ENCODE peak calls at places on chromosomes 1 and 21, in nine cellular contexts. W, Q, J, C, K, G, O, P and E are unnamed samples.

GRCh38 chr1:91120421-91120820 is 98.6 kb upstream of the ZNF644 start:
- DNase-seq in W (no peak), Q (no peak), J (no peak), C (no peak), K (no peak), G (peak; percentile 37), O (no peak), P (no peak), E (no peak)

GRCh38 chr1:238252033-238252802 is 361.5 kb upstream of the ZP4 start:
- DNase-seq in W (peak; percentile 43), Q (peak; percentile 58), J (peak; percentile 78), C (peak; percentile 28), K (peak; percentile 34), G (peak; percentile 40), O (no peak), P (peak; percentile 33), E (peak; percentile 59)

GRCh38 chr1:89260575-89261275 is 11.9 kb downstream of the GBP5 start:
- DNase-seq in W (no peak), Q (no peak), J (peak; percentile 40), C (peak; percentile 23), K (no peak), G (no peak), O (no peak), P (no peak), E (no peak)

GRCh38 chr1:229155472-229155871 is 115.4 kb upstream of the RAB4A start:
- DNase-seq in W (no peak), Q (no peak), J (no peak), C (no peak), K (no peak), G (no peak), O (no peak), P (no peak), E (peak; percentile 23)

GRCh38 chr1:228955691-228956090 is 220.4 kb downstream of the RHOU start:
- DNase-seq in W (no peak), Q (no peak), J (peak; percentile 72), C (peak; percentile 93), K (no peak), G (no peak), O (no peak), P (peak; percentile 70), E (no peak)

GRCh38 chr1:234600418-234601216 is 9.4 kb downstream of the IRF2BP2 start:
- DNase-seq in W (peak; percentile 73), Q (peak; percentile 35), J (peak; percentile 82), C (peak; percentile 74), K (peak; percentile 56), G (no peak), O (no peak), P (no peak), E (no peak)

GRCh38 chr1:151828931-151829330 is 2.7 kb downstream of the RORC start:
- DNase-seq in W (peak; percentile 57), Q (peak; percentile 69), J (peak; percentile 93), C (peak; percentile 84), K (no peak), G (no peak), O (no peak), P (peak; percentile 11), E (peak; percentile 88)

GRCh38 chr21:35438643-35439404 is 389.7 kb upstream of the RUNX1 start:
- DNase-seq in W (peak; percentile 44), Q (peak; percentile 55), J (no peak), C (peak; percentile 39), K (no peak), G (no peak), O (no peak), P (peak; percentile 11), E (no peak)

GRCh38 chr1:34013958-34014737 is 150.3 kb downstream of the HMGB4 start:
- DNase-seq in W (peak; percentile 22), Q (no peak), J (peak; percentile 58), C (peak; percentile 6), K (no peak), G (peak; percentile 34), O (peak; percentile 70), P (no peak), E (peak; percentile 48)

GRCh38 chr1:19324665-19324990 is 12.5 kb downstream of the SLC66A1 start:
- DNase-seq in W (no peak), Q (no peak), J (no peak), C (no peak), K (no peak), G (no peak), O (no peak), P (no peak), E (no peak)

GRCh38 chr1:220991959-220992704 is 112.9 kb downstream of the HLX start:
- DNase-seq in W (no peak), Q (no peak), J (peak; percentile 28), C (peak; percentile 35), K (peak; percentile 17), G (no peak), O (no peak), P (peak; percentile 21), E (no peak)

GRCh38 chr1:14598007-14598497 is 433 bp upstream of the KAZN start:
- DNase-seq in W (no peak), Q (no peak), J (no peak), C (no peak), K (no peak), G (no peak), O (no peak), P (no peak), E (no peak)

GRCh38 chr1:172466795-172467407 is 23.0 kb upstream of the PIGC start:
- DNase-seq in W (no peak), Q (peak; percentile 74), J (no peak), C (no peak), K (no peak), G (no peak), O (no peak), P (no peak), E (no peak)

GRCh38 chr1:235050911-235051360 is 77.7 kb downstream of the TOMM20 start:
- DNase-seq in W (no peak), Q (no peak), J (no peak), C (peak; percentile 84), K (no peak), G (no peak), O (peak; percentile 48), P (peak; percentile 84), E (no peak)

GRCh38 chr1:192952646-192953045 is 106.5 kb downstream of the UCHL5 start:
- DNase-seq in W (no peak), Q (no peak), J (no peak), C (peak; percentile 55), K (no peak), G (no peak), O (no peak), P (peak; percentile 33), E (no peak)

GRCh38 chr1:25255711-25256577 is 8.7 kb upstream of the RSRP1 start:
- DNase-seq in W (no peak), Q (no peak), J (no peak), C (no peak), K (no peak), G (no peak), O (no peak), P (no peak), E (no peak)

GRCh38 chr1:41902125-41902524 is 16.6 kb downstream of the HIVEP3 start:
- DNase-seq in W (no peak), Q (no peak), J (no peak), C (peak; percentile 85), K (no peak), G (peak; percentile 14), O (no peak), P (peak; percentile 73), E (peak; percentile 45)

DNA sequence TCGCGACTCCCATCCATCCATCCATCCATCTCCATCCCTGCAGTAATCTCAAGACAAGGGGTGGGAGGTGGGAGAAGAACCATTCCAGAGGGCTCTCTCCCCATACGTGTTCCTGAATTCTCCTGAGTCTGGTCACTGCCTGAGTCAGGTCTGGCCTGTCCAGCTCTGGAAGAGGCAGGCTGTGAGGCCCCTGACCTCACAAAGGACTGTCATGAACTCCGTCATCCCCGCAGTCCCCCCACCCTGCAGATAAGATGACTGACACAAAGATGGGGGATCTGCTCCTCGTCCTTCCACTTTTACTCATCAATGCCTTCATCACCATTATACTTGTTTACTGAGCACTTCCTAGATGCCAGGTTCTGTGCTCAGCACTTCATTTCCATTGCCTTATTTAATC is 1.6 kb upstream of the MAP7D1 start:
- DNase-seq in W (no peak), Q (no peak), J (no peak), C (no peak), K (no peak), G (no peak), O (no peak), P (no peak), E (no peak)
- H3K4me1 ChIP-seq in W (peaks cover 22% of the 10 kb centered on the region), Q (peaks cover 44% of the 10 kb centered on the region), J (peaks cover 55% of the 10 kb centered on the region), C (peaks cover 40% of the 10 kb centered on the region), K (peaks cover 14% of the 10 kb centered on the region), G (peaks cover 23% of the 10 kb centered on the region), O (peaks cover 62% of the 10 kb centered on the region), P (peaks cover 27% of the 10 kb centered on the region), E (peaks cover 38% of the 10 kb centered on the region)

GRCh38 chr1:80656628-80657019 is 1144.1 kb upstream of the ADGRL2 start:
- DNase-seq in W (no peak), Q (no peak), J (no peak), C (no peak), K (no peak), G (no peak), O (no peak), P (peak; percentile 7), E (no peak)
- TF ChIP-seq CTCF in W (no peak), Q (no peak), J (no peak), C (no peak), K (no peak), G (no peak), O (no peak), P (no peak), E (no peak)

GRCh38 chr1:169137357-169137756 is 30.9 kb downstream of the ATP1B1 start:
- DNase-seq in W (no peak), Q (no peak), J (no peak), C (no peak), K (no peak), G (no peak), O (no peak), P (no peak), E (no peak)
- H3K4me1 ChIP-seq in W (no peaks in the 10 kb centered on the region), Q (peaks cover 10% of the 10 kb centered on the region), J (peaks cover 5% of the 10 kb centered on the region), C (peaks cover 3% of the 10 kb centered on the region), K (peaks cover 3% of the 10 kb centered on the region), G (no peaks in the 10 kb centered on the region), O (no peaks in the 10 kb centered on the region), P (no peaks in the 10 kb centered on the region), E (peaks cover 15% of the 10 kb centered on the region)

DNA sequence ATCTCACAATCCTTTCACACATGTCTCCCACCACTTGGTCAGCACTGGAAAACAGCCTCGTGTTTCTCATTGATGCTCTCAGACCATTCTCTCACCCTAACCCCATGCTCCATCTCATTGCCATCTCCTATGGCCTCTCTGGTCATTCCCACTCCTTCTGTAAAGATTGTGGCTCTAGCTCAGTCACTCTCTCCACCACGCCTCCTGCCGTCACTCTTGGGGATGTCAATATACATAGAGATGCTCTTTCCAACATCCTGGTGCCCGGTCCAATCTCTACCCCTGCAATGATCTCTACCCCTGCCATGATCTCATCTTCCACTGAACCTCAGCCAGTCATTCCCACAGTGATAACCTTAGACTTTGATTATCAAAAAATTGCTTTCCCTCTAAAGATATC is 90.1 kb downstream of the NTPCR start:
- DNase-seq in W (no peak), Q (no peak), J (no peak), C (no peak), K (no peak), G (no peak), O (no peak), P (no peak), E (no peak)
- TF ChIP-seq CTCF in W (no peak), Q (no peak), J (no peak), C (no peak), K (no peak), G (no peak), O (no peak), P (no peak), E (no peak)

GRCh38 chr1:93810316-93810715 is 68.7 kb downstream of the DNTTIP2 start:
- DNase-seq in W (no peak), Q (no peak), J (no peak), C (no peak), K (no peak), G (no peak), O (no peak), P (peak; percentile 17), E (no peak)
- H3K4me1 ChIP-seq in W (no peaks in the 10 kb centered on the region), Q (peaks cover 50% of the 10 kb centered on the region), J (peaks cover 20% of the 10 kb centered on the region), C (no peaks in the 10 kb centered on the region), K (no peaks in the 10 kb centered on the region), G (peaks cover 6% of the 10 kb centered on the region), O (peaks cover 11% of the 10 kb centered on the region), P (peaks cover 6% of the 10 kb centered on the region), E (no peaks in the 10 kb centered on the region)